ENCODE peak calls at places on chromosomes 11 and 22, in four cellular contexts. E is H1, T is SK-N-SH, Z is GM12878. B is an unnamed sample.

GRCh38 chr11:126189109-126189929 is 22.1 kb downstream of the RPUSD4 start:
- DNase-seq in T (no peak), Z (peak), E (no peak), B (peak)

GRCh38 chr22:22893891-22894739 is 6.5 kb downstream of the IGLL5 start:
- DNase-seq in T (no peak), E (no peak), Z (no peak), B (no peak)

GRCh38 chr22:37533995-37534394 is 14.8 kb upstream of the CARD10 start:
- DNase-seq in T (no peak), E (no peak), Z (peak), B (no peak)

GRCh38 chr22:47612136-47612910 is 849.9 kb downstream of the TBC1D22A start:
- DNase-seq in E (no peak), Z (no peak), T (no peak), B (no peak)

GRCh38 chr11:28520291-28520690 is 412.1 kb downstream of the METTL15 start:
- DNase-seq in Z (no peak), E (no peak), T (no peak), B (no peak)

GRCh38 chr22:46813816-46814597 is 51.6 kb downstream of the TBC1D22A start:
- DNase-seq in Z (no peak), E (no peak), T (no peak), B (no peak)

GRCh38 chr11:2513441-2513840 is 68.6 kb downstream of the KCNQ1 start:
- DNase-seq in T (peak), E (no peak), Z (no peak), B (no peak)

GRCh38 chr11:107043242-107043991 is 25.1 kb upstream of the GUCY1A2 start:
- DNase-seq in T (no peak), E (no peak), Z (peak), B (no peak)

GRCh38 chr22:23419151-23419550 is 160.9 kb downstream of the IGLL1 start:
- DNase-seq in Z (no peak), T (no peak), E (no peak), B (no peak)

GRCh38 chr11:118212131-118212725 is 12.6 kb downstream of the JAML start:
- DNase-seq in Z (no peak), E (no peak), T (no peak), B (peak)

GRCh38 chr11:8323161-8323935 is 59.7 kb upstream of the LMO1 start:
- DNase-seq in T (no peak), E (no peak), Z (no peak), B (no peak)

GRCh38 chr22:25494774-25495173 is 69.7 kb upstream of the GRK3 start:
- DNase-seq in Z (peak), T (no peak), E (no peak), B (no peak)

GRCh38 chr22:50027639-50028537 is 15.3 kb upstream of the IL17REL start:
- DNase-seq in Z (no peak), E (no peak), T (peak), B (no peak)

GRCh38 chr22:17562906-17563870 is at the start of gene SLC25A18:
- DNase-seq in E (no peak), T (no peak), Z (no peak), B (peak)

GRCh38 chr11:35103366-35104194 is 35.4 kb upstream of the CD44 start:
- DNase-seq in T (no peak), E (no peak), Z (no peak), B (no peak)

GRCh38 chr11:69965821-69966582 is 112.1 kb upstream of the ANO1 start:
- DNase-seq in T (no peak), Z (no peak), E (no peak), B (no peak)

GRCh38 chr11:73195191-73196007 is 22.7 kb upstream of the P2RY2 start:
- DNase-seq in E (no peak), Z (no peak), T (no peak), B (peak)

GRCh38 chr11:90779098-90779497 is 556.2 kb upstream of the CHORDC1 start:
- DNase-seq in E (no peak), Z (no peak), T (no peak), B (no peak)

GRCh38 chr11:67248653-67249052 is 17.6 kb upstream of the GRK2 start:
- DNase-seq in E (no peak), Z (no peak), T (no peak), B (peak)

GRCh38 chr11:114086394-114086793 is 26.9 kb downstream of the ZBTB16 start:
- DNase-seq in T (no peak), Z (no peak), E (no peak), B (no peak)

GRCh38 chr11:107741044-107741823 is 29.4 kb upstream of the SLN start:
- DNase-seq in Z (peak), E (no peak), T (peak), B (peak)

GRCh38 chr11:124080319-124081001 is 34.8 kb upstream of the VWA5A start:
- DNase-seq in E (no peak), T (no peak), Z (no peak), B (no peak)

GRCh38 chr11:118427707-118428106 is 8.6 kb upstream of the KMT2A start:
- DNase-seq in E (no peak), T (no peak), Z (no peak), B (no peak)

GRCh38 chr11:117907276-117908110 is 21.7 kb downstream of the TMPRSS13 start:
- DNase-seq in T (peak), Z (peak), E (peak), B (peak)

GRCh38 chr11:94897330-94897768 is 76.0 kb downstream of the CWC15 start:
- DNase-seq in E (no peak), T (peak), Z (no peak), B (peak)

GRCh38 chr11:124867700-124868099 is 2.5 kb downstream of the ROBO3 start:
- DNase-seq in T (peak), Z (no peak), E (no peak), B (peak)

GRCh38 chr11:335779-336665 is 15.4 kb upstream of the IFITM3 start:
- DNase-seq in T (no peak), Z (no peak), E (no peak), B (no peak)

GRCh38 chr11:312092-312816 is 1.6 kb upstream of the IFITM1 start:
- DNase-seq in Z (no peak), E (no peak), T (no peak), B (no peak)

GRCh38 chr11:66317322-66317765 is 500 bp upstream of the CD248 start:
- DNase-seq in E (no peak), T (peak), Z (no peak), B (peak)

GRCh38 chr11:11876458-11876857 is 34.7 kb downstream of the USP47 start:
- DNase-seq in E (no peak), T (no peak), Z (no peak), B (peak)

GRCh38 chr11:72720806-72721205 is 31.4 kb downstream of the ARAP1 start:
- DNase-seq in Z (no peak), T (no peak), E (no peak), B (no peak)

GRCh38 chr11:67289651-67290479 is 762 bp downstream of the ANKRD13D start:
- DNase-seq in Z (no peak), E (no peak), T (peak), B (no peak)

GRCh38 chr11:119615003-119615878 is 113.8 kb downstream of the NECTIN1 start:
- DNase-seq in E (no peak), T (no peak), Z (peak), B (peak)

GRCh38 chr11:122754553-122755322 is 83.6 kb upstream of the CRTAM start:
- DNase-seq in T (no peak), Z (no peak), E (peak), B (peak)

GRCh38 chr22:28479912-28480311 is 199.7 kb downstream of the TTC28 start:
- DNase-seq in T (peak), Z (no peak), E (no peak), B (no peak)
- TF ChIP-seq RAD21 in T (no peak), Z (no peak), E (no peak), B (no peak)

DNA sequence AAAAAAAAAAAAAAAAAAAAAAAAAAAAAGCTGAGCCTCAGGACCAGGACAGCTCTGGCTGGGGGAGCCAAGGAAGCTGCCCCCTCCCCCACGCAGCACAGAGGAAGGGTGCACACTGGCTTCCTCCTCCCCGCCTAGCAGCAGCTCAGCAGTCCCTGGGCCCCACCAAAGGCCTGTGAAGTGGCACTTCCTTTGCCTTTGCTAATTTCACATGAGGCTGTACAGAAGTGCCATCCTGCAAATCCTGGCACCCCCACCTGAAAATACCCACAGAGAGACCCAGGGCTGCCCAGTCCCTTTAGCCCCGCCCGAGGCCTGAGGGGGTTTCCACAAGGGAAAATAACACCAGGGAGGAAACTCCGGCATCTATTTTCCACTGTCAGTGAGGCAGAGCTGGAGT is 3.9 kb downstream of the RHOG start:
- DNase-seq in E (no peak), T (no peak), Z (no peak), B (no peak)
- TF ChIP-seq TCF12 in E (no peak), T (no peak), Z (no peak), B (no peak)

GRCh38 chr11:26229270-26229669 is 102.7 kb upstream of the ANO3 start:
- DNase-seq in E (no peak), Z (no peak), T (no peak), B (no peak)

GRCh38 chr11:26228778-26229177 is 103.2 kb upstream of the ANO3 start:
- DNase-seq in Z (no peak), T (no peak), E (no peak), B (no peak)

GRCh38 chr11:26227311-26227710 is 104.6 kb upstream of the ANO3 start:
- DNase-seq in E (no peak), T (peak), Z (peak), B (peak)

GRCh38 chr11:26230021-26230420 is 101.9 kb upstream of the ANO3 start:
- DNase-seq in Z (no peak), T (no peak), E (no peak), B (no peak)

GRCh38 chr11:26227883-26228502 is 103.9 kb upstream of the ANO3 start:
- DNase-seq in T (no peak), E (no peak), Z (no peak), B (no peak)
- TF ChIP-seq YY1 in T (no peak), E (no peak), Z (no peak), B (no peak)

DNA sequence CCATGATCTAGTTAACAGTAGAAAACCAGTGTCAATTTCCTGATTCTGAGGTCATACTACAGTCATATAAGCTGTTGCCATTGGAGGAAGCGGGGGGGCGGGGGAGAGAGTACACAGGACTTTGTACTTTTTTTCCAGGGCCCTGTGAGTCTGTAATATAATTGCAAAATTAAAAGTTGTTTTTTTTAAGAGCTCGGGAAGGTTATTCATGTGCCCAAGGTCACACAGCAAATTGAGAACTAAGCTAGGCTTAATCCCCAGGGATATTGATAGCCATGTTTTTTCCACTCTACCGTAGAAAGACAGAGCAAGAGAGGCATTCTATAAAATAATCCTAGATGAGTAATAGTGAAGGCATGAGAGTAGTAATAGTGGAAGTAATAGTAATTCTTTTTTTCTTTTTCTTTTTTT is 312.3 kb downstream of the MN1 start:
- DNase-seq in E (no peak), Z (no peak), T (peak), B (peak)
- TF ChIP-seq RAD21 in E (no peak), Z (no peak), T (no peak), B (no peak)

GRCh38 chr22:41833369-41834004 is 582 bp downstream of the SREBF2 start:
- DNase-seq in T (peak), E (no peak), Z (no peak), B (no peak)
- TF ChIP-seq TCF12 in T (no peak), E (no peak), Z (no peak), B (no peak)

GRCh38 chr11:111836766-111837165 is 34.6 kb downstream of the ALG9 start:
- DNase-seq in Z (peak), E (no peak), T (no peak), B (no peak)

GRCh38 chr11:111837366-111837891 is 34.0 kb downstream of the ALG9 start:
- DNase-seq in T (no peak), E (no peak), Z (no peak), B (no peak)

GRCh38 chr11:111834432-111835163 is 36.8 kb downstream of the ALG9 start:
- DNase-seq in E (no peak), Z (no peak), T (no peak), B (no peak)

GRCh38 chr11:111835665-111836064 is 35.7 kb downstream of the ALG9 start:
- DNase-seq in Z (no peak), E (no peak), T (no peak), B (no peak)

DNA sequence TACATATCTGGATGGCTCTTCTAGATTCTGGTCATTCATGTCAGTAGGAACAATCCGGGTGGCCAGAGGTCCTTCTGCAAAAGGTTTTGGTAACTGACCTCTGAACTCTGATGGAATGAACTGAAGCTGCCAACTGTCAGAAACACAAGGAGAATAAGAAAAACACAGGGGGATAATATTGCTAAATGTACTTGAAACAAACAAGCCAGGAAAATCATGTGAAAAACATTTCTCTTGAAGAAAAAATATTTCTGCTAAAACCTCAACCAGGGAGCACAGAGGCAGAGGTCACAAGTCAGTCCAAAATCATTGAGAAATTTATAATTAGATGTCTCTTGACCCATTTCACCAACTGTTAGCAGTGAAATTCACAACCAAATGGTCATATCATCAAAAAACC is 35.2 kb downstream of the ALG9 start:
- DNase-seq in T (no peak), Z (no peak), E (no peak), B (no peak)
- TF ChIP-seq YY1 in T (no peak), Z (no peak), E (no peak), B (no peak)

DNA sequence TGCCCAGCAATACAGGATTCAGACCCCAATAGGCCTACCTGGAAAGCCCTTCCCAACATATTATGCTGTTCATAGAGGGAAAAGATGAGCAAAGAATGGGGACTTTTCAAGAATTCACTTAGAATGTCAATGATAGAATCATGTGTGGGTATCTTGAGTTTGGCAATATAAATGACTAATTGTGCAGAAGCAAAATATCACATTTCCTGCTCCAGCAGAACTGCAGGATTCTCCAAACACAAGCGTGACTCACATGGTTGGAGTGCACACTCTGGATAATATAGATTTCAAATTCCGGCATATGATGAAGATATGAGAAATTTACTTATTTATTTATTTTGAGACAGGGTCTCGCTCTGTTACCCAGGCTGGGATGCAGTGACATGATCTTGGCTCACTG is 12.5 kb upstream of the APOL5 start:
- DNase-seq in Z (no peak), T (no peak), E (no peak), B (no peak)
- TF ChIP-seq RAD21 in Z (no peak), T (no peak), E (no peak), B (no peak)

DNA sequence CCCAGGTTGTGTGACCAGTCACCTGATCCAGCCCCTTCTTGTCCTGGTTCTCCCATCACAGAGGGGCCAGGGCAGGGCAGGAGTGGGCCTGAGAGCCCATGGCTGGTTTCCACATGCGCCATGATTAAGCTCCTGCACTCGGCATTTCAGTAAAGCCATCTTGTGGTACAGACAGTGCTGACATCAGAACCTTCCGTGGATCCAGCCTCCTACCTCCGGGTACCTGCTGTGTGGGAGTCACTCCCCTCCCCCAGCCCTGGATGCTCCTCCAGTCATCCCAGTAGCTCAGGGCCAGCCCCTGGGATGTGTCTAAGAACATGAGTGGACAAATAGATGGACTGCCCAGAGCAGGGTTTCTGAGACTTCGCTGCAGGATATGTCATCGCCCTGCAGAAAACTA is 22.1 kb upstream of the MGAT3 start:
- DNase-seq in T (no peak), Z (no peak), E (no peak), B (no peak)
- TF ChIP-seq TCF12 in T (no peak), Z (no peak), E (no peak), B (no peak)

DNA sequence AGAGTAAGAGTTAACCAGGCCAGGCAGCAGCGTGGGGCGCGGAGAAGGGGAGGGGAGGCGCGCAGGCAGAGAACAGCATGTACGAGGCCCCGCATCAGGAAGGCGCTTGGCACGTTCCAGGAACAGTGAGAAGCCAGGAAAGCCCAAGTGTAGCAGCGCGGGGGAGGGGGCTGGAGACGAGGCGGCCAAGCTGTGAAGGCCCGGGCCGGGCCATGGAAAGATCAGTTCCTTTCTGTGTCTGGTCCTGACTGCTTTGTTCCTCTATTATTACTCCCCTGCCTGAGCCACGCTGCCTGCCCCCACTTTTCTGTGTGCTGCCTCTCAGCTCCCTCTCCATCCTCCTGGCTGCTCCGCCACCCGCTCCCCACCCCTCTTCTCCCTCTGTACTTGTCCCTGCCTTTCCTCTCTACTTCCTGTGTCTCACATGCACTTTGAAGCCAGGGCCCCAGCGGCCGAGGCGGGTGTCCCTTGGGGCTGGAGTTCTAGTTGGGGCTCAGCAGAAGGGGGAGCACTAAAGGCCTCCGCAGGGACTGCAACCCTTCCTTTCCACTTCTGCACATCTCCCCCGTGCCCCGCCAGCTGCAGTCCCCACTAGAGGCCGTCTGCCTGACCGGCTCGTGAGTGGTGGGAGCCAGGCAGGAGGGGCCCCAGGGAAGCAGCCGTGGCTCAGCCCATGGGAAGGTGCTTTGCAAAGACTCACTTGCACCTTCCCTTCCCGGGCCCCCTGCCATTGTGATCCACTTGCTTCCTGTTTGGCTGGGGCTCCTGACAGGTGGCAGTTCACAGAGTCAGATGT is 63.7 kb downstream of the PRDM11 start:
- DNase-seq in T (peak), Z (no peak), E (no peak), B (no peak)
- TF ChIP-seq YY1 in T (no peak), Z (no peak), E (no peak), B (no peak)

DNA sequence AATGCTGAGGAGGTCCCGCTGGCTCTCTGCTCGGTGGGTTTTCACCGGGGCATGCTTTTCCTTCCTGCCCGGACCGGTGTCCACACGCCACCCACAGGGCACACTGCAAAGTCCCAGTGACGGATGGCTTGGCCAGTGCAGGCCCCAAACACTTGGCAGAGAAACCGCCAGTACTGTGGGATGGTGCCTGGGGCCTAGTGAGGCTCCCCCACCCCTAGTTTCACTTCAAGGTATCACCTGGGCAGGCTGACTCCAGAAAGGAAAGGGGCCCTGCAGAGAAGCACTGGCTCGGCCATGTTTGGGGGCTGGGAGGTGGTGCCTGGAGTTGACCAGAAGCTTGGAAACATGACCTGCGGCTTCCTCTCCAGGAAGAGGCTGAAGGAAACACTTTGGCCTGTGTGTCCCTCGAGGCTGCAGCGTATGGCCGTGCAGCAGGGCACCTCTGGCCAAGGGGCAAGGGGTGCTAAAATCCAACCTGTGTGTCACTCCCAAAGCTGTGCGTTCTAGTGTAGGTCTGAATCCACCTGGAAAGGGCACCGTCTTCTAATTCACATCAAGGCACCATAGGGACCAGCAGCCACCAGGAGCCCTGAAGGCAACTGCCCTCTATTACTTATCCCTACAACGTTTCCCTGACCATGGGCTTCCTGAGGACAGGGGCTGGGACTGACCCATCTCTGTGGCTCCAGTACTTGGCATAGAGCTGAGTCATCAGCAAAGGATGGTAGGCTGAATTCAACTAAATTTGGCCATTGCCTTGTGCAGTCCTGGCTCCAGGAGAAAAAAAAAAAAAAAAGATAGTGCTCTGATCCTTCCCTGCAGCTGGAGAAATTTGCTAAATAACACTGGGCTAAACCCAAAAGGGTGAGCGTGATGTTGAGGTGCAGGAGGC is 22.6 kb downstream of the TPBGL start:
- DNase-seq in T (no peak), E (no peak), Z (no peak), B (no peak)
- TF ChIP-seq RAD21 in T (no peak), E (no peak), Z (no peak), B (no peak)

B was measured in HepG2.